ENCODE peak calls at places on chromosomes 6 and 20, in seven cellular contexts. O is astrocyte of the cerebellum; V is NCI-H774; B is occipital lobe; H is stimulated activated naive B cell treated with anti-CD40 and anti-IgM and Interleukin-4, amounts not matched to agents 10 μg/mL and 1 μg/mL and 100 μg/mL, for 72 hours; W is SHP77 treated with DMSO at 0.1 percent for 48 hours; Y is stimulated activated CD4-positive, alpha-beta T cell treated with anti-CD3 and anti-CD28 coated beads, Interleukin-15, amount 100 ng/mL, for 1 hour. X is an unnamed sample.

GRCh38 chr6:106979435-106979884 is 4.9 kb upstream of the CD24 start:
- DNase-seq in O (peak; percentile 72), V (peak; percentile 91), B (peak; percentile 75), H (peak; percentile 72), W (peak; percentile 61), Y (peak; percentile 72), X (peak; percentile 55)

GRCh38 chr20:43821795-43822194 is 92.9 kb upstream of the TOX2 start:
- DNase-seq in O (no peak), V (no peak), B (no peak), H (no peak), W (no peak), Y (no peak), X (no peak)

GRCh38 chr20:46286380-46286779 is 21.9 kb downstream of the CDH22 start:
- DNase-seq in O (no peak), V (no peak), B (no peak), H (no peak), W (no peak), Y (no peak), X (no peak)

GRCh38 chr6:57257911-57258541 is 35.9 kb upstream of the RAB23 start:
- DNase-seq in O (peak; percentile 41), V (no peak), B (no peak), H (no peak), W (no peak), Y (no peak), X (peak; percentile 72)

GRCh38 chr6:163294734-163295133 is 119.8 kb upstream of the QKI start:
- DNase-seq in O (no peak), V (no peak), B (no peak), H (no peak), W (no peak), Y (no peak), X (no peak)

GRCh38 chr6:17640477-17640917 is 40.4 kb downstream of the FAM8A1 start:
- DNase-seq in O (no peak), V (no peak), B (no peak), H (no peak), W (no peak), Y (no peak), X (no peak)

GRCh38 chr20:45798935-45799642 is 7.3 kb downstream of the DNTTIP1 start:
- DNase-seq in O (no peak), V (peak; percentile 54), B (no peak), H (peak; percentile 24), W (peak; percentile 40), Y (peak; percentile 21), X (no peak)

GRCh38 chr6:164108869-164109769 is 694.6 kb downstream of the QKI start:
- DNase-seq in O (no peak), V (no peak), B (no peak), H (no peak), W (no peak), Y (no peak), X (no peak)

X was measured in AG04450.